ENCODE peak calls at places on chromosomes 3 and 15, in seven cellular contexts. N is natural killer cell, P is uterus, H is Calu3, U is astrocyte of the spinal cord, M is A673, O is brain microvascular endothelial cell. I is an unnamed sample.

GRCh38 chr15:37252530-37252929 is 152.2 kb upstream of the MEIS2 start:
- DNase-seq in N (no peak), P (no peak), H (no peak), U (no peak), M (no peak), O (no peak), I (no peak)

GRCh38 chr15:74543583-74543982 is 2.6 kb downstream of the ARID3B start:
- DNase-seq in N (no peak), P (no peak), H (no peak), U (no peak), M (no peak), O (no peak), I (no peak)

GRCh38 chr15:29669823-29670222 is 152.4 kb downstream of the TJP1 start:
- DNase-seq in N (no peak), P (no peak), H (no peak), U (no peak), M (no peak), O (peak), I (no peak)

GRCh38 chr3:128343287-128344045 is 123.2 kb downstream of the DNAJB8 start:
- DNase-seq in N (no peak), P (no peak), H (peak), U (peak), M (peak), O (peak), I (no peak)

GRCh38 chr3:79729096-79729495 is 38.7 kb downstream of the ROBO1 start:
- DNase-seq in N (no peak), P (no peak), H (peak), U (peak), M (peak), O (peak), I (no peak)

GRCh38 chr3:144031938-144032337 is 60.3 kb downstream of the DIPK2A start:
- DNase-seq in N (no peak), P (peak), H (no peak), U (peak), M (peak), O (no peak), I (no peak)

GRCh38 chr3:44289882-44290462 is 48.3 kb downstream of the TOPAZ1 start:
- DNase-seq in N (no peak), P (no peak), H (no peak), U (no peak), M (peak), O (no peak), I (no peak)

GRCh38 chr3:148211725-148212124 is 486.0 kb upstream of the AGTR1 start:
- DNase-seq in N (no peak), P (no peak), H (peak), U (peak), M (no peak), O (peak), I (no peak)

GRCh38 chr15:62404194-62404985 is 239.3 kb upstream of the C2CD4B start:
- DNase-seq in N (no peak), P (no peak), H (no peak), U (no peak), M (no peak), O (no peak), I (no peak)

GRCh38 chr15:47477253-47477652 is 240.1 kb upstream of the SEMA6D start:
- DNase-seq in N (no peak), P (no peak), H (no peak), U (no peak), M (peak), O (no peak), I (no peak)

GRCh38 chr3:5428607-5429516 is 241.4 kb downstream of the EDEM1 start:
- DNase-seq in N (no peak), P (no peak), H (no peak), U (peak), M (peak), O (no peak), I (no peak)

GRCh38 chr3:134132961-134133360 is 103.2 kb upstream of the SLCO2A1 start:
- DNase-seq in N (no peak), P (no peak), H (no peak), U (no peak), M (no peak), O (no peak), I (no peak)

GRCh38 chr3:143134446-143134845 is 14.9 kb downstream of the CHST2 start:
- DNase-seq in N (no peak), P (no peak), H (peak), U (peak), M (peak), O (no peak), I (no peak)

GRCh38 chr3:184553385-184553784 is 8.2 kb upstream of the EPHB3 start:
- DNase-seq in N (no peak), P (no peak), H (no peak), U (no peak), M (no peak), O (no peak), I (no peak)

GRCh38 chr15:67244966-67245478 is 9.4 kb downstream of the AAGAB start:
- DNase-seq in N (no peak), P (no peak), H (no peak), U (peak), M (no peak), O (no peak), I (no peak)

GRCh38 chr3:134797080-134797801 is 2.2 kb downstream of the EPHB1 start:
- DNase-seq in N (no peak), P (no peak), H (no peak), U (no peak), M (no peak), O (no peak), I (peak)

GRCh38 chr3:29757054-29757777 is 476.3 kb downstream of the RBMS3 start:
- DNase-seq in N (no peak), P (no peak), H (peak), U (peak), M (no peak), O (no peak), I (no peak)

GRCh38 chr3:195895078-195895899 is 13.1 kb downstream of the TNK2 start:
- DNase-seq in N (peak), P (peak), H (peak), U (no peak), M (peak), O (no peak), I (peak)

GRCh38 chr3:97952280-97952679 is 20.0 kb downstream of the RIOX2 start:
- DNase-seq in N (no peak), P (peak), H (no peak), U (no peak), M (no peak), O (peak), I (no peak)

GRCh38 chr3:183439510-183439909 is 11.1 kb upstream of the MCF2L2 start:
- DNase-seq in N (no peak), P (no peak), H (no peak), U (no peak), M (no peak), O (no peak), I (no peak)

GRCh38 chr3:136862611-136862951 is 573 bp downstream of the NCK1 start:
- DNase-seq in N (no peak), P (peak), H (peak), U (peak), M (peak), O (peak), I (no peak)

GRCh38 chr3:12990306-12990705 is 82.9 kb downstream of the IQSEC1 start:
- DNase-seq in N (no peak), P (no peak), H (no peak), U (no peak), M (no peak), O (no peak), I (no peak)

GRCh38 chr3:129597087-129597791 is 9.2 kb downstream of the PLXND1 start:
- DNase-seq in N (no peak), P (peak), H (no peak), U (peak), M (no peak), O (peak), I (peak)

GRCh38 chr3:128800241-128801187 is 74.5 kb downstream of the RAB7A start:
- DNase-seq in N (no peak), P (no peak), H (no peak), U (peak), M (no peak), O (no peak), I (no peak)

GRCh38 chr3:160653514-160653913 is 23.4 kb upstream of the ARL14 start:
- DNase-seq in N (no peak), P (no peak), H (no peak), U (no peak), M (no peak), O (no peak), I (no peak)
- TF ChIP-seq CTCF in N (no peak), P (no peak), H (no peak), U (no peak), M (no peak), O (no peak), I (no peak)

GRCh38 chr3:187430576-187430975 is 62.4 kb downstream of the RTP4 start:
- DNase-seq in N (no peak), P (no peak), H (no peak), U (no peak), M (no peak), O (no peak), I (no peak)
- TF ChIP-seq CTCF in N (no peak), P (no peak), H (no peak), U (peak), M (peak), O (peak), I (no peak)

GRCh38 chr3:73137736-73138403 is 76.4 kb downstream of the EBLN2 start:
- DNase-seq in N (no peak), P (no peak), H (no peak), U (no peak), M (no peak), O (no peak), I (no peak)

GRCh38 chr3:73136941-73137340 is 75.5 kb downstream of the EBLN2 start:
- DNase-seq in N (no peak), P (no peak), H (no peak), U (no peak), M (no peak), O (no peak), I (no peak)

GRCh38 chr3:73134034-73134433 is 72.6 kb downstream of the EBLN2 start:
- DNase-seq in N (no peak), P (no peak), H (no peak), U (no peak), M (no peak), O (no peak), I (no peak)
- TF ChIP-seq CTCF in N (no peak), P (no peak), H (no peak), U (no peak), M (no peak), O (no peak), I (no peak)

GRCh38 chr3:50297896-50298725 is 1.1 kb downstream of the HYAL3 start:
- DNase-seq in N (no peak), P (no peak), H (no peak), U (no peak), M (no peak), O (no peak), I (no peak)
- TF ChIP-seq CTCF in N (no peak), P (no peak), H (no peak), U (peak), M (no peak), O (peak), I (no peak)

DNA sequence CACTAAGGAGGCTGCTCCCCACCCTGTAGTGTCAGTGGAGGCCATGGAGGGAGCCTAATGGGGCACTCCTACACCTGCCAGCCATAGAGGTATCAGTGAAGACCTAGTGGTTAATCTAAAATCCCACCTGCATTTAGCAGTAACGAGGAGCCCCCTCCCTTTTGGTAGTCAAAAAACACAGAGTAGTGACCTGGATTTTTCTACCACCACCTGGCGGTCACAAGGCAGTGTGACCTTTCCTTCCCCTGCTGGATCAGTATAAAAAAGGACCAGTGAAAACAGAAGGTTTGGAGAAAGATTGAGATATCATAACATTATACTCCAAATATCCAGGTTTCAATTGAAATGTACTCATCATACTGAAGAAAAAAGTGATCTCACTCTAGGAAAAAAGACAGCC is 241.2 kb downstream of the PYDC2 start:
- DNase-seq in N (no peak), P (no peak), H (no peak), U (no peak), M (no peak), O (no peak), I (no peak)
- TF ChIP-seq CTCF in N (no peak), P (no peak), H (no peak), U (no peak), M (no peak), O (no peak), I (no peak)

GRCh38 chr15:69035918-69036258 is 21.4 kb downstream of the NOX5 start:
- DNase-seq in N (no peak), P (no peak), H (no peak), U (no peak), M (no peak), O (no peak), I (no peak)

GRCh38 chr15:69037482-69037881 is 23.0 kb downstream of the NOX5 start:
- DNase-seq in N (no peak), P (no peak), H (no peak), U (no peak), M (no peak), O (no peak), I (no peak)

GRCh38 chr15:69034352-69034751 is 19.9 kb downstream of the NOX5 start:
- DNase-seq in N (no peak), P (no peak), H (no peak), U (peak), M (no peak), O (peak), I (no peak)

GRCh38 chr15:69036856-69037255 is 22.4 kb downstream of the NOX5 start:
- DNase-seq in N (no peak), P (no peak), H (no peak), U (no peak), M (no peak), O (no peak), I (no peak)

GRCh38 chr15:69035205-69035917 is 20.9 kb downstream of the NOX5 start:
- DNase-seq in N (no peak), P (no peak), H (peak), U (no peak), M (peak), O (no peak), I (peak)
- TF ChIP-seq CTCF in N (no peak), P (no peak), H (no peak), U (peak), M (peak), O (peak), I (peak)

DNA sequence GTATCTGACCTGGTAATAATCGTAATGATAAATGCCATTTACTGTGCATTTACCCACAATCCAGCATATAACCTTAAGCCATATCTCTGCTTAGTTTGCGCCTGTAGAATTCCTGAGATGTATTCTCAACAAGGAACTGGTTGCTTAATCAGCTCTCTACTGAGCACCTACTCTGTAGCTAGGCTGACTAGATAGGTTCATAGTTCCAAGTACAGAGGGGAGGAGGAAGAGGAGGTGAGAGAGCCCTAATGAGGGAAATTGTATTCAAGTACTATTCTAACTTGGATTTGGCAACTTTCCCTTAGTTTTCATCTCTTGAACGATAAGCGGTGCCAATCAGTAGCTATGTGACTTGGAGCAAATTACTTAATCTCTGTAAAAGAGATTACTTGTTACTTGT is 5.6 kb upstream of the AKAP13 start:
- DNase-seq in N (no peak), P (no peak), H (no peak), U (no peak), M (peak), O (no peak), I (no peak)
- TF ChIP-seq CTCF in N (no peak), P (no peak), H (no peak), U (no peak), M (no peak), O (no peak), I (no peak)

DNA sequence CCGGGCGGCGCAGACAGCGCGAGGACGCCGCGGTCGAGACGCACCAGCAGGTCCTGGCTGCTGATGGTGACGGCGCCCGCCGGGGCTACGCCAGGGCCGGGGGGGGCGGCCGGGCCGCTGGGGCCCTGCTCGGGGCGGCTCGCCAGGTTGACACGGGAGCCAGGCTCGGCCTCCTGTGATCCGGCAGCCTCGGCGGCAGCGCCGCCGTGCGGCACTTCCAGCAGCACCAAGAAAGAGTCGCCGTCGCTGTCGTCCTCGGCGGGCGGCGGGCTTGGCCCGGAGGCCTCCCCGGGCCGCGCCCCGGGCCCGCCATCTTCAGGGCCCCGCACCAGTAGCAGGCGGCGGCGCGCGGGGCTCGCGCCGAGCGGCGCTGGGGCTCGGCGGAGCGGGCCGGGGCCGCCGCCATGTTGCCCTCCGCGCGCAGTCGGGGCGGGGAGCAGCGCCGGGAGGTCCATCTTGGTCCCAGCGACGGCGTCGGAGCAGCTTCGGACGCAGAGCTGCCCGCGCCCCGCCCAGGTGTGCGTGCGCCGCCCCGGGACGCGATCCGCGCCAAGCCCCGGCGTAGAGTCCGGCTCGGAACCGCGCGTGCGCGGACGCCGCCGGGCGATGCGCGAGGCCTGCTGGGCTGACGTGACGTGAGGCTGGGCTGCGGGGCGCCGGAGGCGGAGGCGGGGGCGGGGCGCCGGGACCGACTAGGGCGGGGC is at the start of gene ZXDC:
- DNase-seq in N (peak), P (peak), H (peak), U (peak), M (peak), O (peak), I (peak)
- TF ChIP-seq CTCF in N (no peak), P (peak), H (peak), U (peak), M (peak), O (peak), I (no peak)

I was measured in nephron progenitor cell.